ENCODE peak calls at places on chromosomes 5 and 9, in ten cellular contexts. R is choroid plexus epithelial cell, I is left colon, V is NCI-H510A treated with DMSO at 0.1 percent for 48 hours, P is GM04504, A is neural progenitor cell, G is dermis microvascular lymphatic vessel endothelial cell, S is globus pallidus, W is amniotic stem cell, Y is KG1. F is an unnamed sample.
A peak's percentile ranks its signal among the peaks of the same experiment; 100 is the strongest.

GRCh38 chr5:148687427-148687826 is 33.1 kb upstream of the HTR4 start:
- DNase-seq in P (no peak), G (peak; percentile 63), S (no peak), Y (no peak), R (peak; percentile 55), A (peak; percentile 71), W (no peak), I (no peak), V (no peak), F (peak; percentile 10)

GRCh38 chr5:91341159-91341558 is 42.0 kb downstream of the ARRDC3 start:
- DNase-seq in G (no peak), Y (no peak), W (no peak), A (no peak), S (no peak), R (no peak), P (no peak), I (no peak), V (no peak), F (no peak)

GRCh38 chr5:138974227-138975063 is 99.3 kb upstream of the LRRTM2 start:
- DNase-seq in V (peak; percentile 14), A (peak; percentile 34), P (no peak), Y (no peak), I (no peak), R (peak; percentile 49), S (peak; percentile 83), G (peak; percentile 95), W (no peak), F (peak; percentile 87)

GRCh38 chr5:140169410-140169809 is 5.6 kb upstream of the CYSTM1 start:
- DNase-seq in P (no peak), A (no peak), Y (no peak), S (no peak), G (no peak), I (no peak), V (no peak), R (peak; percentile 58), W (no peak), F (no peak)

GRCh38 chr9:136618578-136619547 is 43.9 kb upstream of the EGFL7 start:
- DNase-seq in W (no peak), R (no peak), S (no peak), I (peak; percentile 47), G (no peak), Y (no peak), A (no peak), P (no peak), V (no peak), F (no peak)

GRCh38 chr9:108816037-108816436 is 39.7 kb downstream of the ACTL7B start:
- DNase-seq in A (no peak), S (peak; percentile 30), V (no peak), P (no peak), I (no peak), W (no peak), Y (peak; percentile 20), R (peak; percentile 26), G (peak; percentile 35), F (no peak)

GRCh38 chr9:125472926-125473701 is 211.5 kb downstream of the GAPVD1 start:
- DNase-seq in A (peak; percentile 51), P (no peak), Y (no peak), R (peak; percentile 73), S (no peak), W (no peak), I (no peak), G (peak; percentile 56), V (peak; percentile 46), F (peak; percentile 11)

GRCh38 chr5:2111569-2112105 is 228.9 kb upstream of the IRX4 start:
- DNase-seq in R (no peak), V (no peak), W (no peak), Y (no peak), A (no peak), G (no peak), P (no peak), S (no peak), I (no peak), F (no peak)

GRCh38 chr9:131046581-131047202 is 37.7 kb downstream of the LAMC3 start:
- DNase-seq in G (peak; percentile 57), R (peak; percentile 71), W (peak; percentile 66), V (peak; percentile 43), I (no peak), Y (peak; percentile 26), S (peak; percentile 51), P (no peak), A (peak; percentile 91), F (peak; percentile 17)

GRCh38 chr9:504921-505821 is 290.5 kb downstream of the DOCK8 start:
- DNase-seq in I (no peak), R (peak; percentile 2), S (peak; percentile 35), G (peak; percentile 6), W (no peak), P (no peak), A (peak; percentile 63), V (no peak), Y (no peak), F (no peak)

F was measured in pulmonary artery endothelial cell.